ENCODE peak calls at places on chromosomes 2 and 18, in five cellular contexts. E, M, R, T and H are unnamed samples. For H3K27me3, the result is how much of the 10 kb centered on the place peaks cover.

GRCh38 chr2:124080281-124081153 is 55.4 kb downstream of the CNTNAP5 start:
- DNase-seq in R (no peak), T (no peak), M (no peak), E (no peak), H (no peak)

GRCh38 chr2:101704046-101704466 is 6.5 kb downstream of the MAP4K4 start:
- DNase-seq in M (no peak), R (no peak), T (peak), E (no peak), H (no peak)

GRCh38 chr2:224135881-224136280 is 96.8 kb upstream of the SERPINE2 start:
- DNase-seq in M (no peak), R (no peak), E (no peak), T (no peak), H (no peak)

GRCh38 chr2:170339753-170340692 is 162.1 kb downstream of the MYO3B start:
- DNase-seq in T (no peak), R (no peak), M (no peak), E (no peak), H (no peak)

GRCh38 chr2:210606001-210606400 is 49.6 kb downstream of the CPS1 start:
- DNase-seq in M (no peak), E (no peak), T (no peak), R (no peak), H (no peak)

GRCh38 chr2:105959357-105959756 is 214.6 kb downstream of the NCK2 start:
- DNase-seq in M (no peak), T (no peak), E (no peak), R (no peak), H (no peak)

GRCh38 chr2:197879844-197880408 is 75.5 kb downstream of the PLCL1 start:
- DNase-seq in E (no peak), M (no peak), T (no peak), R (no peak), H (no peak)

GRCh38 chr2:128306931-128307460 is 11.7 kb downstream of the HS6ST1 start:
- DNase-seq in M (no peak), R (no peak), T (no peak), E (no peak), H (peak)

GRCh38 chr2:30149513-30149912 is 2.7 kb downstream of the YPEL5 start:
- DNase-seq in R (no peak), E (no peak), T (no peak), M (no peak), H (no peak)

GRCh38 chr2:223950448-223951347 is 5.6 kb upstream of the WDFY1 start:
- DNase-seq in T (no peak), M (no peak), R (no peak), E (no peak), H (no peak)

GRCh38 chr2:1055014-1055595 is 104.5 kb downstream of the SNTG2 start:
- DNase-seq in E (no peak), T (no peak), M (no peak), R (no peak), H (no peak)

GRCh38 chr2:156457523-156458228 is 21.5 kb downstream of the GPD2 start:
- DNase-seq in M (no peak), T (no peak), E (no peak), R (no peak), H (no peak)

GRCh38 chr18:45954070-45954712 is 12.9 kb downstream of the EPG5 start:
- DNase-seq in T (no peak), M (no peak), E (no peak), R (no peak), H (no peak)

GRCh38 chr2:24329700-24330099 is 30.6 kb downstream of the ITSN2 start:
- DNase-seq in E (no peak), T (no peak), M (peak), R (no peak), H (no peak)

GRCh38 chr2:238139141-238139840 is 823 bp downstream of the KLHL30 start:
- DNase-seq in E (no peak), T (no peak), M (peak), R (no peak), H (no peak)

GRCh38 chr2:28413152-28413895 is 20.7 kb downstream of the FOSL2 start:
- DNase-seq in R (no peak), M (no peak), T (no peak), E (no peak), H (no peak)

GRCh38 chr18:27599202-27599829 is 414.2 kb upstream of the CHST9 start:
- DNase-seq in M (peak), E (peak), T (no peak), R (no peak), H (peak)

GRCh38 chr18:23631312-23631711 is 31.4 kb downstream of the ANKRD29 start:
- DNase-seq in R (no peak), E (no peak), M (no peak), T (no peak), H (no peak)

GRCh38 chr18:21179590-21180220 is 62.3 kb upstream of the GREB1L start:
- DNase-seq in E (peak), M (peak), R (no peak), T (peak), H (peak)

GRCh38 chr18:63339920-63340484 is 20.4 kb upstream of the BCL2 start:
- DNase-seq in R (no peak), E (peak), M (peak), T (no peak), H (no peak)

GRCh38 chr2:10524841-10525572 is 76.9 kb upstream of the ODC1 start:
- DNase-seq in T (no peak), R (no peak), E (no peak), M (no peak), H (no peak)

GRCh38 chr2:33337385-33337784 is 139.1 kb upstream of the RASGRP3 start:
- DNase-seq in T (no peak), E (no peak), M (no peak), R (no peak), H (no peak)

GRCh38 chr2:212995920-212996319 is 155.5 kb downstream of the IKZF2 start:
- DNase-seq in E (no peak), M (no peak), R (no peak), T (no peak), H (no peak)

GRCh38 chr2:189402932-189403331 is 38.3 kb upstream of the WDR75 start:
- DNase-seq in R (no peak), M (no peak), T (no peak), E (no peak), H (no peak)

GRCh38 chr2:42958036-42958370 is 165.6 kb upstream of the HAAO start:
- DNase-seq in R (no peak), M (no peak), E (no peak), T (no peak), H (no peak)

GRCh38 chr2:230913812-230914211 is 11.2 kb downstream of the GPR55 start:
- DNase-seq in T (no peak), R (no peak), E (no peak), M (no peak), H (peak)

GRCh38 chr2:179455824-179456223 is 191.2 kb upstream of the SESTD1 start:
- DNase-seq in M (no peak), T (no peak), E (no peak), R (no peak), H (no peak)

GRCh38 chr18:2112435-2113045 is 458.8 kb downstream of the METTL4 start:
- DNase-seq in E (no peak), M (no peak), R (no peak), T (no peak), H (no peak)

GRCh38 chr18:54269924-54270844 is 867 bp downstream of the POLI start:
- DNase-seq in T (peak), M (no peak), E (no peak), R (no peak), H (no peak)

GRCh38 chr2:125405816-125406215 is 1250.1 kb upstream of the GYPC start:
- DNase-seq in R (no peak), T (no peak), M (no peak), E (no peak), H (no peak)

GRCh38 chr18:49447810-49448745 is 12.4 kb downstream of the DYM start:
- DNase-seq in R (no peak), T (no peak), M (peak), E (no peak), H (no peak)

GRCh38 chr2:43202289-43202688 is 24.1 kb downstream of the ZFP36L2 start:
- DNase-seq in R (no peak), M (no peak), E (no peak), T (no peak), H (no peak)

GRCh38 chr18:11783716-11784331 is 67.4 kb upstream of the CHMP1B start:
- DNase-seq in M (no peak), R (no peak), E (no peak), T (no peak), H (no peak)

GRCh38 chr2:567496-567864 is 109.7 kb downstream of the TMEM18 start:
- DNase-seq in E (no peak), R (no peak), T (no peak), M (no peak), H (no peak)

GRCh38 chr2:173359231-173359630 is 4.6 kb downstream of the CDCA7 start:
- DNase-seq in M (no peak), T (no peak), E (no peak), R (no peak), H (no peak)

GRCh38 chr2:185187421-185187820 is 551.2 kb upstream of the FSIP2 start:
- DNase-seq in E (no peak), T (no peak), M (no peak), R (no peak), H (no peak)

GRCh38 chr2:195322324-195322723 is 334.7 kb upstream of the SLC39A10 start:
- DNase-seq in T (no peak), E (no peak), M (no peak), R (no peak), H (no peak)

DNA sequence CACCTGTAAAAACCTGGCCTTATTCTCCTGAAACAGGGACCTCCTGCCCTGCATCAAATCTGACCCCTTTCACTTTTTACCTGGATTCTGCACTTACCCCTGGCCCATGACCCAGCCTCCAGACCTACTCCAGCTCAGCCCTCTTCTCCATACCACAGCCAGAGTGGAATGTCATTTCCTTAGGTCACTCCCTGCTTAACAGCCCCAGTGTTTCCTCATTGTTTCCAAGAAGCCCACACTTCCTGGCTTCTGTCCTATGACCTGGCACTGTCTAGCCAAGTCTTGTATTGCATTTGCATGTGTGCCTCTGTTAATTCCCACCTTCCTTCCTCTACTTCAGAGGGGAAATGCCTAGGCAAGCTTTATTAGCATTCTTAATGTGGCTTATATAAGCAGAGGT is 51.4 kb upstream of the TRIB2 start:
- DNase-seq in M (no peak), R (no peak), E (no peak), T (no peak), H (no peak)
- H3K27ac ChIP-seq in M (no peak), R (no peak), E (no peak), T (no peak), H (no peak)

GRCh38 chr2:149332364-149332763 is 2.0 kb downstream of the LYPD6 start:
- DNase-seq in E (no peak), R (no peak), T (no peak), M (no peak), H (no peak)
- H3K27me3 ChIP-seq in E (under half), R (under half), T (under half), M (under half), H (under half)

GRCh38 chr2:69175795-69176715 is 163.1 kb downstream of the ANTXR1 start:
- DNase-seq in R (no peak), M (no peak), T (no peak), E (no peak), H (no peak)

GRCh38 chr2:69177785-69178636 is 165.0 kb downstream of the ANTXR1 start:
- DNase-seq in M (no peak), T (peak), E (peak), R (peak), H (peak)

GRCh38 chr2:69173706-69174105 is 160.7 kb downstream of the ANTXR1 start:
- DNase-seq in R (no peak), T (no peak), E (no peak), M (no peak), H (no peak)

GRCh38 chr2:69180227-69180626 is 167.2 kb downstream of the ANTXR1 start:
- DNase-seq in M (no peak), R (no peak), T (no peak), E (no peak), H (no peak)

DNA sequence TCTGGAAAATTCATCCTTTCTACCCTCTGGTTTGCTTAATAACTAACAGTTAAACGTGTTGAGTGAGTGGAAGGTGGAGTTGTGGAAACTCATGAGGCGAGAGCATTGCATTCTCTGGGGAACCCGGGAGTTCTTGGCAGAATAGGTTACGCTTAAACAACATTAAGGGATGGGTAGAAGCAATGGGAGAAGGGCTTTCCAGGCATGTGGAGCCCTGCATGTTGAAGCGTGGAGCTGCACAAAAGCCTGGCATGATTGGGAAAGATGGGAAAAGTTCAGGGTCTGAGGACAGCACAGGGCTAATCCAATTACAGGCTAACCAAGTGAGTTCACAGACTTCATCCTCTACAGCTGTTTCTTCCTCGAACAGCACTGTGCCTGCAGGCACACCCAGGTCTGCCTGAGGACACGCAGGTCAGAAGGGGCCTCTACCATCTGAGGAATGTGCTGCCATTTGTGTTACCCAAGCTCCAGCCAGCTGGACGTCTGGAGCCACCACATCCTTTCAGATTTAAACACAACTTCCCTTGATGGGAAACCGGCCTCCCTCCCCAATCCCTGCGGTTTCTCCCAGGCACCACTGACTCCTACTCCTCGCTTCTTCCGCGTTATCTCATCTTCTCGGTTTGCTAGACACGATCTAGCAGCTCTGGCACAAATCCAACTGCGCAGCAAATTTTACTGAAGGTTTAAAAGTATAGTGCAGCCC is 164.2 kb downstream of the ANTXR1 start:
- DNase-seq in T (peak), R (no peak), E (no peak), M (no peak), H (no peak)
- H3K4me3 ChIP-seq in T (no peak), R (no peak), E (no peak), M (no peak), H (peak)

GRCh38 chr2:85132834-85133637 is at the start of gene TCF7L1:
- DNase-seq in R (peak), T (peak), E (peak), M (no peak), H (peak)

GRCh38 chr2:85134255-85135065 is 1.3 kb downstream of the TCF7L1 start:
- DNase-seq in M (no peak), E (peak), T (peak), R (no peak), H (no peak)

GRCh38 chr2:85135066-85135914 is 2.1 kb downstream of the TCF7L1 start:
- DNase-seq in E (peak), M (no peak), R (no peak), T (peak), H (no peak)

GRCh38 chr2:85132392-85132791 is 800 bp upstream of the TCF7L1 start:
- DNase-seq in M (no peak), E (no peak), T (peak), R (no peak), H (no peak)

DNA sequence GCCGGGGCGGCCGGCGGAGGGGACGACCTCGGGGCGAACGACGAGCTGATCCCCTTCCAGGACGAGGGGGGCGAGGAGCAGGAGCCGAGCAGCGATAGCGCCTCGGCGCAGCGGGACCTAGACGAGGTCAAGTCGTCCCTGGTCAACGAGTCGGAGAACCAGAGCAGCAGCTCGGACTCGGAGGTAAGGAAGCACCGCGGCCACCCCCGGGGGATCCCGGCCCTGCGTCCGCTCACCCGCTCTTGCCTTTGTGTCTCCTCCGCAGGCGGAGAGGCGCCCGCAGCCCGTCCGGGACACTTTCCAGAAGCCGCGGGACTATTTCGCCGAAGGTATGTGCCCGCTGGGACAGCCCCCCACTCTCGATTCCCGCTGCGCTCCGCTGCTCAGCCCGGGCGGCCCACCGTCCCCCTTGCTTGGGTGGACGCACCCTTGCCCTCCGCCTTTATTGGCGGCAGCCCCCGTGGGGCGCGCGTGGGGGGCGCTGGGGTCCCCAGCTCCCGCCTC is 611 bp downstream of the TCF7L1 start:
- DNase-seq in R (no peak), M (no peak), T (peak), E (peak), H (no peak)
- H3K27ac ChIP-seq in R (no peak), M (no peak), T (peak), E (no peak), H (no peak)

GRCh38 chr2:236171213-236172201 is 3.3 kb upstream of the GBX2 start:
- DNase-seq in M (no peak), T (no peak), E (peak), R (no peak), H (peak)
- H3K27me3 ChIP-seq in M (under half), T (under half), E (half or more), R (under half), H (half or more)